ENCODE peak calls at places on chromosomes 4 and X, in ten cellular contexts. One of them, this sample, is unnamed.

GRCh38 chr4:156832886-156833285 is 138.7 kb downstream of the PDGFC start:
- DNase-seq in breast epithelium: no peak
- DNase-seq in activated T-cell treated with anti-CD3 and anti-CD28 coated beads, Interleukin-2, amount 50 U/mL, for 4 hours: no peak
- DNase-seq in substantia nigra: no peak
- DNase-seq in fibroblast of mammary gland: peak; percentile 23
- DNase-seq in ELR: peak; percentile 2
- DNase-seq in effector CD4-positive, alpha-beta T cell: no peak
- DNase-seq in neural progenitor cell: no peak
- DNase-seq in stimulated activated naive CD4-positive, alpha-beta T cell: no peak
- DNase-seq in fibroblast of the aortic adventitia: no peak
- DNase-seq in this sample: no peak

GRCh38 chr4:31290836-31291235 is 570.7 kb downstream of the PCDH7 start:
- DNase-seq in fibroblast of the aortic adventitia: no peak
- DNase-seq in effector CD4-positive, alpha-beta T cell: no peak
- DNase-seq in ELR: no peak
- DNase-seq in breast epithelium: no peak
- DNase-seq in stimulated activated naive CD4-positive, alpha-beta T cell: no peak
- DNase-seq in neural progenitor cell: no peak
- DNase-seq in activated T-cell treated with anti-CD3 and anti-CD28 coated beads, Interleukin-2, amount 50 U/mL, for 4 hours: no peak
- DNase-seq in fibroblast of mammary gland: no peak
- DNase-seq in substantia nigra: no peak
- DNase-seq in this sample: no peak

GRCh38 chrX:110852180-110852579 is 56.6 kb upstream of the CHRDL1 start:
- DNase-seq in activated T-cell treated with anti-CD3 and anti-CD28 coated beads, Interleukin-2, amount 50 U/mL, for 4 hours: no peak
- DNase-seq in effector CD4-positive, alpha-beta T cell: no peak
- DNase-seq in fibroblast of mammary gland: peak; percentile 33
- DNase-seq in stimulated activated naive CD4-positive, alpha-beta T cell: no peak
- DNase-seq in neural progenitor cell: peak; percentile 40
- DNase-seq in fibroblast of the aortic adventitia: peak; percentile 21
- DNase-seq in substantia nigra: no peak
- DNase-seq in ELR: peak; percentile 53
- DNase-seq in breast epithelium: no peak
- DNase-seq in this sample: no peak

GRCh38 chr4:25993564-25994185 is 79.7 kb downstream of the SMIM20 start:
- DNase-seq in effector CD4-positive, alpha-beta T cell: no peak
- DNase-seq in substantia nigra: no peak
- DNase-seq in fibroblast of the aortic adventitia: peak; percentile 29
- DNase-seq in breast epithelium: no peak
- DNase-seq in stimulated activated naive CD4-positive, alpha-beta T cell: no peak
- DNase-seq in activated T-cell treated with anti-CD3 and anti-CD28 coated beads, Interleukin-2, amount 50 U/mL, for 4 hours: no peak
- DNase-seq in ELR: peak; percentile 33
- DNase-seq in neural progenitor cell: peak; percentile 75
- DNase-seq in fibroblast of mammary gland: peak; percentile 68
- DNase-seq in this sample: no peak

GRCh38 chr4:80253510-80253909 is 13.0 kb upstream of the FGF5 start:
- DNase-seq in activated T-cell treated with anti-CD3 and anti-CD28 coated beads, Interleukin-2, amount 50 U/mL, for 4 hours: no peak
- DNase-seq in ELR: no peak
- DNase-seq in fibroblast of the aortic adventitia: no peak
- DNase-seq in substantia nigra: no peak
- DNase-seq in stimulated activated naive CD4-positive, alpha-beta T cell: no peak
- DNase-seq in breast epithelium: no peak
- DNase-seq in neural progenitor cell: no peak
- DNase-seq in effector CD4-positive, alpha-beta T cell: no peak
- DNase-seq in fibroblast of mammary gland: no peak
- DNase-seq in this sample: no peak

GRCh38 chr4:184330008-184330400 is 112.3 kb upstream of the ENPP6 start:
- DNase-seq in effector CD4-positive, alpha-beta T cell: no peak
- DNase-seq in substantia nigra: peak; percentile 17
- DNase-seq in fibroblast of the aortic adventitia: no peak
- DNase-seq in stimulated activated naive CD4-positive, alpha-beta T cell: no peak
- DNase-seq in breast epithelium: peak; percentile 39
- DNase-seq in ELR: no peak
- DNase-seq in fibroblast of mammary gland: no peak
- DNase-seq in activated T-cell treated with anti-CD3 and anti-CD28 coated beads, Interleukin-2, amount 50 U/mL, for 4 hours: no peak
- DNase-seq in neural progenitor cell: no peak
- DNase-seq in this sample: peak; percentile 88

GRCh38 chr4:76311896-76312331 is 5.4 kb downstream of the STBD1 start:
- DNase-seq in effector CD4-positive, alpha-beta T cell: no peak
- DNase-seq in fibroblast of the aortic adventitia: no peak
- DNase-seq in substantia nigra: no peak
- DNase-seq in activated T-cell treated with anti-CD3 and anti-CD28 coated beads, Interleukin-2, amount 50 U/mL, for 4 hours: no peak
- DNase-seq in breast epithelium: no peak
- DNase-seq in ELR: no peak
- DNase-seq in fibroblast of mammary gland: no peak
- DNase-seq in neural progenitor cell: no peak
- DNase-seq in stimulated activated naive CD4-positive, alpha-beta T cell: no peak
- DNase-seq in this sample: no peak

GRCh38 chr4:47383829-47384427 is 79.6 kb downstream of the COMMD8 start:
- DNase-seq in effector CD4-positive, alpha-beta T cell: no peak
- DNase-seq in fibroblast of mammary gland: peak; percentile 41
- DNase-seq in neural progenitor cell: peak; percentile 39
- DNase-seq in ELR: peak; percentile 66
- DNase-seq in fibroblast of the aortic adventitia: peak; percentile 69
- DNase-seq in stimulated activated naive CD4-positive, alpha-beta T cell: no peak
- DNase-seq in breast epithelium: no peak
- DNase-seq in substantia nigra: no peak
- DNase-seq in activated T-cell treated with anti-CD3 and anti-CD28 coated beads, Interleukin-2, amount 50 U/mL, for 4 hours: no peak
- DNase-seq in this sample: no peak

GRCh38 chrX:68918202-68918601 is 89.4 kb downstream of the EFNB1 start:
- DNase-seq in fibroblast of mammary gland: no peak
- DNase-seq in neural progenitor cell: no peak
- DNase-seq in substantia nigra: no peak
- DNase-seq in stimulated activated naive CD4-positive, alpha-beta T cell: no peak
- DNase-seq in breast epithelium: no peak
- DNase-seq in fibroblast of the aortic adventitia: no peak
- DNase-seq in activated T-cell treated with anti-CD3 and anti-CD28 coated beads, Interleukin-2, amount 50 U/mL, for 4 hours: no peak
- DNase-seq in ELR: no peak
- DNase-seq in effector CD4-positive, alpha-beta T cell: no peak
- DNase-seq in this sample: no peak

GRCh38 chr4:33060873-33061542 is 2340.8 kb downstream of the PCDH7 start:
- DNase-seq in effector CD4-positive, alpha-beta T cell: no peak
- DNase-seq in activated T-cell treated with anti-CD3 and anti-CD28 coated beads, Interleukin-2, amount 50 U/mL, for 4 hours: no peak
- DNase-seq in breast epithelium: no peak
- DNase-seq in neural progenitor cell: peak; percentile 84
- DNase-seq in substantia nigra: peak; percentile 30
- DNase-seq in ELR: peak; percentile 71
- DNase-seq in fibroblast of the aortic adventitia: peak; percentile 31
- DNase-seq in fibroblast of mammary gland: peak; percentile 66
- DNase-seq in stimulated activated naive CD4-positive, alpha-beta T cell: no peak
- DNase-seq in this sample: no peak

GRCh38 chr4:153651041-153651960 is 32.8 kb upstream of the TLR2 start:
- DNase-seq in neural progenitor cell: no peak
- DNase-seq in substantia nigra: peak; percentile 13
- DNase-seq in stimulated activated naive CD4-positive, alpha-beta T cell: peak; percentile 22
- DNase-seq in fibroblast of mammary gland: peak; percentile 56
- DNase-seq in effector CD4-positive, alpha-beta T cell: no peak
- DNase-seq in ELR: peak; percentile 5
- DNase-seq in breast epithelium: peak; percentile 32
- DNase-seq in activated T-cell treated with anti-CD3 and anti-CD28 coated beads, Interleukin-2, amount 50 U/mL, for 4 hours: peak; percentile 37
- DNase-seq in fibroblast of the aortic adventitia: no peak
- DNase-seq in this sample: peak; percentile 87

GRCh38 chr4:117331817-117332216 is 246.4 kb upstream of the TRAM1L1 start:
- DNase-seq in fibroblast of mammary gland: no peak
- DNase-seq in substantia nigra: no peak
- DNase-seq in neural progenitor cell: no peak
- DNase-seq in stimulated activated naive CD4-positive, alpha-beta T cell: no peak
- DNase-seq in activated T-cell treated with anti-CD3 and anti-CD28 coated beads, Interleukin-2, amount 50 U/mL, for 4 hours: no peak
- DNase-seq in ELR: peak; percentile 47
- DNase-seq in fibroblast of the aortic adventitia: no peak
- DNase-seq in breast epithelium: no peak
- DNase-seq in effector CD4-positive, alpha-beta T cell: no peak
- DNase-seq in this sample: no peak

GRCh38 chr4:145781306-145781705 is 101.4 kb downstream of the C4orf51 start:
- DNase-seq in fibroblast of the aortic adventitia: no peak
- DNase-seq in activated T-cell treated with anti-CD3 and anti-CD28 coated beads, Interleukin-2, amount 50 U/mL, for 4 hours: no peak
- DNase-seq in effector CD4-positive, alpha-beta T cell: no peak
- DNase-seq in stimulated activated naive CD4-positive, alpha-beta T cell: no peak
- DNase-seq in ELR: peak; percentile 9
- DNase-seq in fibroblast of mammary gland: no peak
- DNase-seq in neural progenitor cell: no peak
- DNase-seq in substantia nigra: no peak
- DNase-seq in breast epithelium: no peak
- DNase-seq in this sample: no peak

GRCh38 chr4:76689079-76689817 is 208.7 kb downstream of the SOWAHB start:
- DNase-seq in fibroblast of mammary gland: no peak
- DNase-seq in activated T-cell treated with anti-CD3 and anti-CD28 coated beads, Interleukin-2, amount 50 U/mL, for 4 hours: peak; percentile 4
- DNase-seq in stimulated activated naive CD4-positive, alpha-beta T cell: no peak
- DNase-seq in substantia nigra: peak; percentile 4
- DNase-seq in breast epithelium: peak; percentile 34
- DNase-seq in effector CD4-positive, alpha-beta T cell: no peak
- DNase-seq in ELR: peak; percentile 53
- DNase-seq in neural progenitor cell: peak; percentile 91
- DNase-seq in fibroblast of the aortic adventitia: no peak
- DNase-seq in this sample: peak; percentile 78

GRCh38 chrX:65451663-65452062 is 82.9 kb downstream of the LAS1L start:
- DNase-seq in stimulated activated naive CD4-positive, alpha-beta T cell: no peak
- DNase-seq in ELR: peak; percentile 35
- DNase-seq in fibroblast of mammary gland: peak; percentile 22
- DNase-seq in breast epithelium: no peak
- DNase-seq in fibroblast of the aortic adventitia: peak; percentile 21
- DNase-seq in neural progenitor cell: peak; percentile 42
- DNase-seq in substantia nigra: no peak
- DNase-seq in activated T-cell treated with anti-CD3 and anti-CD28 coated beads, Interleukin-2, amount 50 U/mL, for 4 hours: no peak
- DNase-seq in effector CD4-positive, alpha-beta T cell: no peak
- DNase-seq in this sample: no peak

GRCh38 chr4:38243385-38244053 is 283.3 kb downstream of the PTTG2 start:
- DNase-seq in fibroblast of mammary gland: no peak
- DNase-seq in neural progenitor cell: no peak
- DNase-seq in breast epithelium: no peak
- DNase-seq in fibroblast of the aortic adventitia: no peak
- DNase-seq in substantia nigra: no peak
- DNase-seq in ELR: no peak
- DNase-seq in stimulated activated naive CD4-positive, alpha-beta T cell: no peak
- DNase-seq in activated T-cell treated with anti-CD3 and anti-CD28 coated beads, Interleukin-2, amount 50 U/mL, for 4 hours: no peak
- DNase-seq in effector CD4-positive, alpha-beta T cell: no peak
- DNase-seq in this sample: no peak

GRCh38 chrX:101931494-101932248 is at the start of gene ZMAT1:
- DNase-seq in breast epithelium: peak; percentile 88
- DNase-seq in neural progenitor cell: peak; percentile 91
- DNase-seq in activated T-cell treated with anti-CD3 and anti-CD28 coated beads, Interleukin-2, amount 50 U/mL, for 4 hours: peak; percentile 93
- DNase-seq in substantia nigra: peak; percentile 86
- DNase-seq in stimulated activated naive CD4-positive, alpha-beta T cell: peak; percentile 91
- DNase-seq in effector CD4-positive, alpha-beta T cell: peak; percentile 83
- DNase-seq in fibroblast of mammary gland: peak; percentile 68
- DNase-seq in fibroblast of the aortic adventitia: peak; percentile 55
- DNase-seq in ELR: peak; percentile 90
- DNase-seq in this sample: peak; percentile 95

GRCh38 chrX:43753637-43754036 is 97.5 kb downstream of the MAOA start:
- DNase-seq in fibroblast of the aortic adventitia: no peak
- DNase-seq in stimulated activated naive CD4-positive, alpha-beta T cell: no peak
- DNase-seq in effector CD4-positive, alpha-beta T cell: no peak
- DNase-seq in neural progenitor cell: no peak
- DNase-seq in breast epithelium: no peak
- DNase-seq in fibroblast of mammary gland: peak; percentile 29
- DNase-seq in ELR: no peak
- DNase-seq in substantia nigra: no peak
- DNase-seq in activated T-cell treated with anti-CD3 and anti-CD28 coated beads, Interleukin-2, amount 50 U/mL, for 4 hours: no peak
- DNase-seq in this sample: no peak

GRCh38 chr4:71029504-71029903 is 36.1 kb downstream of the DCK start:
- DNase-seq in effector CD4-positive, alpha-beta T cell: no peak
- DNase-seq in fibroblast of the aortic adventitia: no peak
- DNase-seq in activated T-cell treated with anti-CD3 and anti-CD28 coated beads, Interleukin-2, amount 50 U/mL, for 4 hours: no peak
- DNase-seq in fibroblast of mammary gland: no peak
- DNase-seq in substantia nigra: no peak
- DNase-seq in breast epithelium: no peak
- DNase-seq in neural progenitor cell: peak; percentile 3
- DNase-seq in stimulated activated naive CD4-positive, alpha-beta T cell: no peak
- DNase-seq in ELR: no peak
- DNase-seq in this sample: no peak

GRCh38 chrX:115652221-115652620 is 91.2 kb downstream of the PLS3 start:
- DNase-seq in breast epithelium: no peak
- DNase-seq in substantia nigra: no peak
- DNase-seq in neural progenitor cell: no peak
- DNase-seq in fibroblast of the aortic adventitia: no peak
- DNase-seq in ELR: no peak
- DNase-seq in effector CD4-positive, alpha-beta T cell: no peak
- DNase-seq in activated T-cell treated with anti-CD3 and anti-CD28 coated beads, Interleukin-2, amount 50 U/mL, for 4 hours: no peak
- DNase-seq in fibroblast of mammary gland: no peak
- DNase-seq in stimulated activated naive CD4-positive, alpha-beta T cell: no peak
- DNase-seq in this sample: no peak

GRCh38 chr4:1056671-1057402 is 45.4 kb downstream of the FGFRL1 start:
- DNase-seq in activated T-cell treated with anti-CD3 and anti-CD28 coated beads, Interleukin-2, amount 50 U/mL, for 4 hours: no peak
- DNase-seq in ELR: no peak
- DNase-seq in fibroblast of mammary gland: no peak
- DNase-seq in neural progenitor cell: no peak
- DNase-seq in stimulated activated naive CD4-positive, alpha-beta T cell: no peak
- DNase-seq in substantia nigra: no peak
- DNase-seq in effector CD4-positive, alpha-beta T cell: no peak
- DNase-seq in fibroblast of the aortic adventitia: no peak
- DNase-seq in breast epithelium: no peak
- DNase-seq in this sample: peak; percentile 75

GRCh38 chr4:35300996-35301774 is 943.1 kb downstream of the ARAP2 start:
- DNase-seq in substantia nigra: no peak
- DNase-seq in neural progenitor cell: peak; percentile 89
- DNase-seq in effector CD4-positive, alpha-beta T cell: no peak
- DNase-seq in breast epithelium: no peak
- DNase-seq in activated T-cell treated with anti-CD3 and anti-CD28 coated beads, Interleukin-2, amount 50 U/mL, for 4 hours: no peak
- DNase-seq in fibroblast of mammary gland: no peak
- DNase-seq in ELR: no peak
- DNase-seq in fibroblast of the aortic adventitia: no peak
- DNase-seq in stimulated activated naive CD4-positive, alpha-beta T cell: no peak
- DNase-seq in this sample: no peak

GRCh38 chrX:28586891-28587635 is at the start of gene IL1RAPL1:
- DNase-seq in substantia nigra: peak; percentile 10
- DNase-seq in stimulated activated naive CD4-positive, alpha-beta T cell: no peak
- DNase-seq in effector CD4-positive, alpha-beta T cell: no peak
- DNase-seq in fibroblast of mammary gland: peak; percentile 31
- DNase-seq in breast epithelium: no peak
- DNase-seq in activated T-cell treated with anti-CD3 and anti-CD28 coated beads, Interleukin-2, amount 50 U/mL, for 4 hours: no peak
- DNase-seq in neural progenitor cell: peak; percentile 42
- DNase-seq in fibroblast of the aortic adventitia: peak; percentile 75
- DNase-seq in ELR: no peak
- DNase-seq in this sample: no peak